ENCODE peak calls at places on chromosomes 5 and 9, in four cellular contexts. X, B, W and R are unnamed samples.

GRCh38 chr9:85729882-85730281 is 11.9 kb downstream of the AGTPBP1 start:
- DNase-seq in X (no peak), W (no peak), B (no peak), R (no peak)

GRCh38 chr5:68479524-68479923 is 264.0 kb downstream of the PIK3R1 start:
- DNase-seq in X (no peak), B (no peak), W (no peak), R (no peak)

GRCh38 chr9:38620483-38621433 is at the start of gene ANKRD18A:
- DNase-seq in B (peak; percentile 95), X (peak; percentile 74), W (peak; percentile 87), R (peak; percentile 36)

GRCh38 chr9:106801816-106802215 is 61.1 kb upstream of the ZNF462 start:
- DNase-seq in B (no peak), X (no peak), W (no peak), R (no peak)

GRCh38 chr5:127206320-127207113 is 84.1 kb upstream of the MEGF10 start:
- DNase-seq in X (no peak), B (peak; percentile 80), W (no peak), R (no peak)

GRCh38 chr9:24073237-24073636 is 247.2 kb upstream of the ELAVL2 start:
- DNase-seq in B (no peak), X (no peak), W (no peak), R (no peak)

GRCh38 chr5:93960044-93960443 is 218.6 kb upstream of the POU5F2 start:
- DNase-seq in W (no peak), B (no peak), X (no peak), R (no peak)

GRCh38 chr5:100643473-100643872 is 108.3 kb downstream of the FAM174A start:
- DNase-seq in B (peak; percentile 8), W (no peak), X (no peak), R (no peak)

GRCh38 chr5:2133080-2133479 is 250.4 kb upstream of the IRX4 start:
- DNase-seq in X (no peak), B (no peak), W (no peak), R (no peak)

GRCh38 chr9:131609116-131609830 is 64.0 kb downstream of the PRRT1B start:
- DNase-seq in W (no peak), B (peak; percentile 67), X (no peak), R (no peak)

GRCh38 chr5:73365301-73365853 is 83.2 kb downstream of the FOXD1 start:
- DNase-seq in W (no peak), B (peak; percentile 91), X (no peak), R (no peak)

GRCh38 chr5:109611505-109611904 is 78.2 kb upstream of the MAN2A1 start:
- DNase-seq in B (no peak), W (no peak), X (no peak), R (no peak)

GRCh38 chr5:96876292-96876850 is at the start of gene ERAP2:
- DNase-seq in W (peak; percentile 40), X (no peak), B (peak; percentile 51), R (no peak)

GRCh38 chr9:76818271-76818670 is 54.0 kb downstream of the PCA3 start:
- DNase-seq in X (no peak), W (peak; percentile 60), B (peak; percentile 89), R (no peak)

GRCh38 chr9:83544002-83544698 is 5.9 kb upstream of the FRMD3 start:
- DNase-seq in W (peak; percentile 48), B (peak; percentile 68), X (no peak), R (no peak)

GRCh38 chr5:173745123-173745522 is 128.7 kb upstream of the BOD1 start:
- DNase-seq in B (no peak), W (no peak), X (no peak), R (no peak)

GRCh38 chr9:38526571-38526970 is 93.8 kb downstream of the ANKRD18A start:
- DNase-seq in B (no peak), X (no peak), W (no peak), R (no peak)

GRCh38 chr5:141701341-141702119 is 19.5 kb upstream of the ARAP3 start:
- DNase-seq in W (no peak), X (no peak), B (no peak), R (no peak)

GRCh38 chr5:968953-969352 is 39.6 kb upstream of the NKD2 start:
- DNase-seq in B (no peak), W (no peak), X (no peak), R (no peak)

GRCh38 chr9:95572370-95573151 is 55.8 kb upstream of the PTCH1 start:
- DNase-seq in X (no peak), B (no peak), W (no peak), R (no peak)

GRCh38 chr9:72526901-72527800 is 5.7 kb downstream of the TMC1 start:
- DNase-seq in X (peak; percentile 88), B (peak; percentile 88), W (peak; percentile 61), R (peak; percentile 68)

GRCh38 chr5:132422720-132423442 is 53.4 kb downstream of the SLC22A5 start:
- DNase-seq in B (no peak), X (no peak), W (peak; percentile 93), R (no peak)

GRCh38 chr5:82396871-82397514 is 118.8 kb upstream of the RPS23 start:
- DNase-seq in X (no peak), W (peak; percentile 29), B (peak; percentile 99), R (no peak)

GRCh38 chr5:103962023-103962422 is 399.4 kb upstream of the NUDT12 start:
- DNase-seq in X (no peak), B (peak; percentile 22), W (no peak), R (no peak)

GRCh38 chr5:816176-816575 is 31.6 kb upstream of the ZDHHC11B start:
- DNase-seq in B (no peak), X (no peak), W (no peak), R (no peak)

GRCh38 chr5:83281658-83282057 is 189.9 kb upstream of the VCAN start:
- DNase-seq in B (peak; percentile 74), W (no peak), X (no peak), R (no peak)

GRCh38 chr5:23655674-23656073 is 148.3 kb downstream of the PRDM9 start:
- DNase-seq in W (no peak), B (peak; percentile 83), X (no peak), R (no peak)

GRCh38 chr5:16788957-16789356 is 147.1 kb downstream of the MYO10 start:
- DNase-seq in W (no peak), B (no peak), X (no peak), R (no peak)

GRCh38 chr5:175285263-175285662 is 158.7 kb downstream of the DRD1 start:
- DNase-seq in B (no peak), X (no peak), W (no peak), R (no peak)

GRCh38 chr9:136372561-136373299 is 739 bp downstream of the CARD9 start:
- DNase-seq in B (peak; percentile 26), W (peak; percentile 44), X (no peak), R (no peak)

GRCh38 chr5:10201223-10201868 is 48.3 kb downstream of the ATPSCKMT start:
- DNase-seq in B (no peak), W (no peak), X (no peak), R (no peak)

GRCh38 chr5:74094096-74094778 is 468.2 kb downstream of the ARHGEF28 start:
- DNase-seq in B (peak; percentile 51), X (no peak), W (no peak), R (no peak)

GRCh38 chr5:135599421-135600140 is 20.8 kb upstream of the CXCL14 start:
- DNase-seq in X (no peak), W (peak; percentile 9), B (no peak), R (no peak)

DNA sequence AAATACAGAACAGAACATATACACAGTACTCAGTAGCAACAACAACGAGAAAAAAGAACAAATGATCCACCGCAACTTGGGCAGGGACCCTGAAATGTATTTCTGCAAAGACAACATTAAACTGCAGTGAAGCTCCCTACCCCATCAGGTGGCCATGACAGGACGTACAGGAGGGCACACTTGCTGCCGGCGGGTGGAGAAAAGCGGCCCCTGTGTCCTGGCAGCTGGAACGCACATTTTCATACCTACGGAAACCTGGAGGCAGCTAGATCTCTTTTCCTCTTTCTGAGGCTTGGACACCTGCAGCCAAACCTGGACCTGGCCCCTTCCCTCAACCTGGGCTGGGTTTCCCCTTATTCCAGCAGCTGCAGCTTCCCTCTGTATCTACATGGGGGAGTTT is 42.2 kb upstream of the ZNF354B start:
- DNase-seq in X (no peak), B (no peak), W (no peak), R (no peak)
- H3K9me3 ChIP-seq in X (no peaks in the 10 kb centered on the region), B (no peaks in the 10 kb centered on the region), W (no peaks in the 10 kb centered on the region), R (no peaks in the 10 kb centered on the region)

DNA sequence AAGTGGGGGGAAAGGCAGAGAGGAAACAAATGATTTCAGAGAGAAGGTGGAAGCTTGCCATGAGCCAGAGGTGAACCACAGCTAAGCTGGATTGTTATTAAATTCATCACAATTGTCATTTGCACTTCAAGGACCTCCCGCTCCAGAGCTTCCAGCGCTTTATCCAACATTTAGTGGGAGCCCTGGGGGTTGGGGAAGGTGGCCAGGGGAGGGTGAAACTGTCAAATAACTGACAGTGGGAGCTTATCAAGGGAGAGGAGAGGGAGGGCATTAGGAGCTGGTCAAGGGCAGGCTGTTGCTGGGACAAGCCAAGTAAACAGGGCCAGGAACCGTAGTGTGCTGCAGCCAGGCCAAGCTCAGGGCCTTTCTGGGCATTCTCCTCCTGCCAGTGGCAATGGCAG is 71.5 kb downstream of the SIL1 start:
- DNase-seq in B (no peak), X (no peak), W (no peak), R (no peak)
- H3K27ac ChIP-seq in B (no peak overlapping the region), X (no peak overlapping the region), W (no peak overlapping the region), R (no peak overlapping the region)

GRCh38 chr9:87620727-87621322 is 105.1 kb upstream of the CTSL start:
- DNase-seq in W (no peak), B (no peak), X (no peak), R (no peak)
- H3K36me3 ChIP-seq in W (no peaks in the 10 kb centered on the region), B (no peaks in the 10 kb centered on the region), X (no peaks in the 10 kb centered on the region), R (no peaks in the 10 kb centered on the region)

DNA sequence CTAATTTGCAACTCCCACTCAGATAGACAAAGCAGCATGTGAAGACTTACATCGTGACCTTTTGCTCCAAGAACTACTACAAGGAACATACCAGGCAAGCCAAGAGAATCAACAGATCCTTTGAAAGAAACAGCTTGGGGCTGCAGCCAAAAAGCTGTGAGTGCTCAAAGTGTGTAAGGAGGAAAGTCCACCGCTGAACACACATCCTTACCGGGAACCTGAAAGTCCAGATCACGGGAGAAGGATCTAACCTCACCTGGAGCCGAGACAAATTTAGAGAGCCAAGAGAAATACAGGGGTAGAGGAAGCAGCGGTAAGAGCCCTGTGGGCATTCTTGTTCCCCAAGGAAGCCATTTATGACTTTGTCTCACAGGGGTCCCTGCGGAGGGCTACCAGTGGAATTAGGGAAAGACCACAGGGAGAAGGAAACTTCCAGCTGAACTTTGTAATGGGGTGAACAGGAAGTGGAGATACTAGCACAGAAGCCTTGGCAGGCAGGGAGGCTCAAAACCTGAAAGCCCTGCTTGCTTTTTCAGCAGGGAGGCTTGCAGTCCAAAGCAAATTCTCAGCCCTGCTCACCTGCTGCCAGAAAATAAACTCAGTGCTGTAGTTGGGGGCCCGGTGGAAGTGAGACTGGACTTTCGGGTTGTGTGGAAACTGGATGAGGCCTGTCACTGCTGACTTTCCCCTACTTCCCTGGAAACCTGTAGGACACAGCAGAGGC is 350.2 kb downstream of the DTWD2 start:
- DNase-seq in W (peak; percentile 18), X (no peak), B (no peak), R (no peak)
- H3K9me3 ChIP-seq in W (no peaks in the 10 kb centered on the region), X (no peaks in the 10 kb centered on the region), B (no peaks in the 10 kb centered on the region), R (no peaks in the 10 kb centered on the region)

GRCh38 chr9:122097679-122098315 is 4.7 kb upstream of the TTLL11 start:
- DNase-seq in W (no peak), B (no peak), X (no peak), R (no peak)
- H3K27ac ChIP-seq in W (no peak overlapping the region), B (no peak overlapping the region), X (no peak overlapping the region), R (no peak overlapping the region)